ENCODE peak calls at places on chromosome 22, in six cellular contexts. K is CD4-positive, alpha-beta T cell; E is central memory CD4-positive, alpha-beta T cell; N is NCI-H510A treated with DMSO at 0.1 percent for 48 hours; L is left cardiac atrium; S is astrocyte of the spinal cord. W is an unnamed sample.

GRCh38 chr22:23832226-23833016 is 6.4 kb downstream of the DERL3 start:
- DNase-seq in K (peak), E (no peak), N (no peak), L (peak), S (no peak), W (no peak)

GRCh38 chr22:33070600-33070999 is 12.4 kb upstream of the SYN3 start:
- DNase-seq in K (no peak), E (no peak), N (peak), L (no peak), S (no peak), W (no peak)

GRCh38 chr22:29326481-29326880 is 11.0 kb upstream of the RASL10A start:
- DNase-seq in K (no peak), E (no peak), N (no peak), L (peak), S (no peak), W (no peak)

GRCh38 chr22:37237371-37238268 is 6.4 kb downstream of the RAC2 start:
- DNase-seq in K (no peak), E (no peak), N (no peak), L (no peak), S (peak), W (no peak)

GRCh38 chr22:17972385-17973181 is 51.8 kb downstream of the MICAL3 start:
- DNase-seq in K (no peak), E (no peak), N (no peak), L (no peak), S (peak), W (peak)

GRCh38 chr22:19873960-19874306 is 19.3 kb upstream of the GNB1L start:
- DNase-seq in K (peak), E (no peak), N (no peak), L (no peak), S (no peak), W (no peak)

GRCh38 chr22:24441406-24442351 is 14.3 kb downstream of the ADORA2A start:
- DNase-seq in K (no peak), E (no peak), N (no peak), L (no peak), S (no peak), W (no peak)

GRCh38 chr22:46060292-46061123 is 83.5 kb upstream of the WNT7B start:
- DNase-seq in K (no peak), E (no peak), N (no peak), L (no peak), S (peak), W (no peak)

GRCh38 chr22:24051028-24051427 is 39.9 kb downstream of the CABIN1 start:
- DNase-seq in K (no peak), E (no peak), N (no peak), L (no peak), S (no peak), W (no peak)

GRCh38 chr22:35219012-35219411 is 38.3 kb upstream of the HMGXB4 start:
- DNase-seq in K (no peak), E (no peak), N (no peak), L (no peak), S (peak), W (no peak)

GRCh38 chr22:25113316-25113721 is 86.3 kb upstream of the CRYBB3 start:
- DNase-seq in K (no peak), E (no peak), N (no peak), L (no peak), S (no peak), W (peak)

GRCh38 chr22:41976961-41977566 is 7.8 kb downstream of the SEPTIN3 start:
- DNase-seq in K (no peak), E (no peak), N (no peak), L (no peak), S (no peak), W (no peak)

GRCh38 chr22:26330971-26331625 is 98.0 kb upstream of the ASPHD2 start:
- DNase-seq in K (peak), E (peak), N (peak), L (peak), S (peak), W (no peak)

GRCh38 chr22:25406510-25407210 is 157.8 kb upstream of the GRK3 start:
- DNase-seq in K (peak), E (no peak), N (no peak), L (no peak), S (no peak), W (peak)

GRCh38 chr22:21449531-21450319 is 17.5 kb upstream of the TMEM191C start:
- DNase-seq in K (peak), E (no peak), N (no peak), L (peak), S (no peak), W (peak)

GRCh38 chr22:19622061-19622441 is 92.3 kb upstream of the SEPTIN5 start:
- DNase-seq in K (no peak), E (no peak), N (no peak), L (no peak), S (no peak), W (no peak)

GRCh38 chr22:49613108-49613507 is 214.6 kb downstream of the BRD1 start:
- DNase-seq in K (no peak), E (no peak), N (no peak), L (no peak), S (no peak), W (no peak)

GRCh38 chr22:30238661-30239420 is 7.7 kb downstream of the LIF start:
- DNase-seq in K (no peak), E (no peak), N (no peak), L (peak), S (peak), W (no peak)

GRCh38 chr22:43516996-43517635 is 105.3 kb downstream of the MPPED1 start:
- DNase-seq in K (no peak), E (no peak), N (no peak), L (no peak), S (no peak), W (no peak)

GRCh38 chr22:26769663-26770062 is 112.3 kb downstream of the MIAT start:
- DNase-seq in K (no peak), E (no peak), N (no peak), L (no peak), S (no peak), W (no peak)

GRCh38 chr22:24482998-24483397 is 12.1 kb upstream of the UPB1 start:
- DNase-seq in K (no peak), E (no peak), N (no peak), L (no peak), S (no peak), W (no peak)

GRCh38 chr22:25383892-25384291 is 164.5 kb downstream of the CRYBB2 start:
- DNase-seq in K (no peak), E (no peak), N (no peak), L (no peak), S (no peak), W (no peak)

GRCh38 chr22:31394326-31394725 is 5.1 kb upstream of the DRG1 start:
- DNase-seq in K (no peak), E (no peak), N (no peak), L (no peak), S (no peak), W (no peak)

GRCh38 chr22:21446827-21447690 is 20.1 kb upstream of the TMEM191C start:
- DNase-seq in K (no peak), E (no peak), N (no peak), L (peak), S (no peak), W (peak)

GRCh38 chr22:47163876-47164513 is 401.5 kb downstream of the TBC1D22A start:
- DNase-seq in K (peak), E (no peak), N (no peak), L (peak), S (no peak), W (no peak)